ENCODE peak calls at places on chromosome 17, in four cellular contexts. One of them, this sample, is unnamed. For H3K36me3, the result is how much of the 10 kb centered on the place peaks cover.

GRCh38 chr17:17738901-17739300 is 57.6 kb downstream of the RAI1 start:
- DNase-seq in GM23248: peak
- DNase-seq in upper lobe of right lung: no peak
- DNase-seq in upper lobe of left lung: no peak
- DNase-seq in this sample: no peak

GRCh38 chr17:50947844-50948514 is 81.8 kb upstream of the TOB1 start:
- DNase-seq in GM23248: no peak
- DNase-seq in upper lobe of right lung: peak
- DNase-seq in upper lobe of left lung: peak
- DNase-seq in this sample: no peak

GRCh38 chr17:10042589-10043244 is 137.6 kb upstream of the RCVRN start:
- DNase-seq in GM23248: no peak
- DNase-seq in upper lobe of right lung: no peak
- DNase-seq in upper lobe of left lung: no peak
- DNase-seq in this sample: no peak

GRCh38 chr17:15185625-15185991 is 79.5 kb downstream of the PMP22 start:
- DNase-seq in GM23248: peak
- DNase-seq in upper lobe of right lung: no peak
- DNase-seq in upper lobe of left lung: no peak
- DNase-seq in this sample: no peak

GRCh38 chr17:40417258-40417608 is 463 bp downstream of the TOP2A start:
- DNase-seq in GM23248: no peak
- DNase-seq in upper lobe of right lung: no peak
- DNase-seq in upper lobe of left lung: no peak
- DNase-seq in this sample: no peak

GRCh38 chr17:65190467-65191095 is 53.4 kb downstream of the RGS9 start:
- DNase-seq in GM23248: peak
- DNase-seq in upper lobe of right lung: no peak
- DNase-seq in upper lobe of left lung: no peak
- DNase-seq in this sample: no peak

GRCh38 chr17:55303008-55303493 is 38.3 kb downstream of the HLF start:
- DNase-seq in GM23248: no peak
- DNase-seq in upper lobe of right lung: no peak
- DNase-seq in upper lobe of left lung: no peak
- DNase-seq in this sample: no peak

GRCh38 chr17:37821025-37821713 is 76.3 kb upstream of the HNF1B start:
- DNase-seq in GM23248: peak
- DNase-seq in upper lobe of right lung: no peak
- DNase-seq in upper lobe of left lung: no peak
- DNase-seq in this sample: no peak

GRCh38 chr17:56034120-56034757 is 119.0 kb upstream of the ANKFN1 start:
- DNase-seq in GM23248: peak
- DNase-seq in upper lobe of right lung: no peak
- DNase-seq in upper lobe of left lung: no peak
- DNase-seq in this sample: no peak

GRCh38 chr17:33778505-33779398 is 476.3 kb upstream of the CCL2 start:
- DNase-seq in GM23248: peak
- DNase-seq in upper lobe of right lung: no peak
- DNase-seq in upper lobe of left lung: no peak
- DNase-seq in this sample: peak

GRCh38 chr17:19759934-19760530 is 11.9 kb upstream of the ALDH3A1 start:
- DNase-seq in GM23248: no peak
- DNase-seq in upper lobe of right lung: no peak
- DNase-seq in upper lobe of left lung: no peak
- DNase-seq in this sample: no peak

GRCh38 chr17:699350-699749 is 15.3 kb downstream of the VPS53 start:
- DNase-seq in GM23248: no peak
- DNase-seq in upper lobe of right lung: no peak
- DNase-seq in upper lobe of left lung: no peak
- DNase-seq in this sample: no peak

GRCh38 chr17:31549121-31549524 is 157.6 kb downstream of the RAB11FIP4 start:
- DNase-seq in GM23248: peak
- DNase-seq in upper lobe of right lung: no peak
- DNase-seq in upper lobe of left lung: no peak
- DNase-seq in this sample: no peak

GRCh38 chr17:78899361-78900260 is 3.4 kb downstream of the CEP295NL start:
- DNase-seq in GM23248: peak
- DNase-seq in upper lobe of right lung: peak
- DNase-seq in upper lobe of left lung: no peak
- DNase-seq in this sample: no peak

GRCh38 chr17:57823469-57824401 is 26.1 kb downstream of the MRPS23 start:
- DNase-seq in GM23248: peak
- DNase-seq in upper lobe of right lung: no peak
- DNase-seq in upper lobe of left lung: no peak
- DNase-seq in this sample: no peak

GRCh38 chr17:3032258-3033247 is 30.9 kb downstream of the OR1D5 start:
- DNase-seq in GM23248: no peak
- DNase-seq in upper lobe of right lung: peak
- DNase-seq in upper lobe of left lung: no peak
- DNase-seq in this sample: no peak

GRCh38 chr17:21528031-21528684 is 152.0 kb downstream of the KCNJ12 start:
- DNase-seq in GM23248: no peak
- DNase-seq in upper lobe of right lung: no peak
- DNase-seq in upper lobe of left lung: no peak
- DNase-seq in this sample: no peak

GRCh38 chr17:77620282-77620681 is 338.2 kb upstream of the TNRC6C start:
- DNase-seq in GM23248: no peak
- DNase-seq in upper lobe of right lung: no peak
- DNase-seq in upper lobe of left lung: no peak
- DNase-seq in this sample: no peak
- H3K4me3 ChIP-seq in GM23248: no peak
- H3K4me3 ChIP-seq in upper lobe of right lung: no peak
- H3K4me3 ChIP-seq in upper lobe of left lung: no peak
- H3K4me3 ChIP-seq in this sample: no peak

DNA sequence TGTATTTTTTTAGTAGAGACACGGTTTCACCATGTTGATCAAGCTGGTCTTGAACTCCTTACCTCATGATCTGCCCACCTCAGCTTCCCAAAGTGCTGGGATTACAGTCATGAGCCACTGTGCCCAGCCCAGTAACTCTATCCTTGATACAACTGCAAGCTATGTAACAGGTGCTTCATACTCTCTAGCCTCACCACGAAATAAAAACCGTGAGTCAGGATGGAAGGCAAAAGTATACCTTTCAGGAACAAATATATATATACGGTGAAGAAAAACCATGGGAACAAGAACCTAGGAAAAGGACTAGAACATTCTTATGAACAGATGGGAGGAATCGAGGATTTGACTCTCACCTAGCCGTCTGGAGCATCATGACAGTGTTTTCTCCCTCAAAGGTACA is 9.6 kb upstream of the FBF1 start:
- DNase-seq in GM23248: no peak
- DNase-seq in upper lobe of right lung: no peak
- DNase-seq in upper lobe of left lung: no peak
- DNase-seq in this sample: no peak
- H3K27ac ChIP-seq in GM23248: no peak
- H3K27ac ChIP-seq in upper lobe of right lung: no peak
- H3K27ac ChIP-seq in upper lobe of left lung: no peak
- H3K27ac ChIP-seq in this sample: no peak

DNA sequence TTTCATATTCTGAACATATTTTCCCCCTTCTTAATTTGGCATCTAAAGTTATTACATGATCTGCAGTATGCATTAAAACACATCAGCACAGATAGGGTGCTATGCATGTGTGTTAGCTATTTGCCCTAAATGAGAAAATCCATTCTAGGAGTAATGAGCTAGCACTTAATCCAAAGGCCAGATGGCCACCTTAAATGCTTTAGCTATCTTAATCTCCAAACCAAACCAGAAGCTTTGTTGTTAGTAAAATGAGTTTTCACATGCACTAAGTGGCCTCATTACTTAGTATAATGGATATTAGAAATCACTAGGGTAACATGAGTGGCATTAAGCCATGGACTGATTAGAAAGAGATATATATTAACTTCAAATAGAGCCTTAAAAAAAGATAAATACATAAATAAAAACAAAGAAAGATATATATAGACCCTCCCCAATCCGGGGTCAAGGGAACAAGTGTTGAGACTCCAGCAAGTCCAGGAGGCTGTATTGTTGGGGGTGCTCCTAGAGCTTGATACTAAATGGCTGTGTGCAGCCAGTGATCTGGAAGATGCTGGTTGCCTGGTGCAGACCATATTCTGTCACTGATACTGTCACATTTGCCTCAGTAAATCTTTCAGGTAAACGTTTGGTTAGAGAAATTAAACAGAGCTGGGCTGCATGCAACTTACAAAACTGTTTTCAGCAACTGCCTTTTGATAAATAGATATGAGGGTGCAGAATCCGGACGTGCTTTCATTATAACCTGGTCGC is 67.3 kb downstream of the MYH10 start:
- DNase-seq in GM23248: no peak
- DNase-seq in upper lobe of right lung: no peak
- DNase-seq in upper lobe of left lung: no peak
- DNase-seq in this sample: no peak
- H3K36me3 ChIP-seq in GM23248: under half
- H3K36me3 ChIP-seq in upper lobe of right lung: under half
- H3K36me3 ChIP-seq in upper lobe of left lung: under half
- H3K36me3 ChIP-seq in this sample: under half

GRCh38 chr17:6753565-6753964 is 2.3 kb upstream of the XAF1 start:
- DNase-seq in GM23248: peak
- DNase-seq in upper lobe of right lung: no peak
- DNase-seq in upper lobe of left lung: no peak
- DNase-seq in this sample: no peak

GRCh38 chr17:6755281-6755680 is 565 bp upstream of the XAF1 start:
- DNase-seq in GM23248: peak
- DNase-seq in upper lobe of right lung: no peak
- DNase-seq in upper lobe of left lung: no peak
- DNase-seq in this sample: no peak

GRCh38 chr17:6755731-6756184 is at the start of gene XAF1:
- DNase-seq in GM23248: peak
- DNase-seq in upper lobe of right lung: peak
- DNase-seq in upper lobe of left lung: peak
- DNase-seq in this sample: peak

GRCh38 chr17:6757747-6758146 is 1.9 kb downstream of the XAF1 start:
- DNase-seq in GM23248: no peak
- DNase-seq in upper lobe of right lung: no peak
- DNase-seq in upper lobe of left lung: no peak
- DNase-seq in this sample: no peak

GRCh38 chr17:6756425-6757012 is 673 bp downstream of the XAF1 start:
- DNase-seq in GM23248: peak
- DNase-seq in upper lobe of right lung: no peak
- DNase-seq in upper lobe of left lung: peak
- DNase-seq in this sample: no peak
- H3K4me3 ChIP-seq in GM23248: peak
- H3K4me3 ChIP-seq in upper lobe of right lung: peak
- H3K4me3 ChIP-seq in upper lobe of left lung: peak
- H3K4me3 ChIP-seq in this sample: peak

DNA sequence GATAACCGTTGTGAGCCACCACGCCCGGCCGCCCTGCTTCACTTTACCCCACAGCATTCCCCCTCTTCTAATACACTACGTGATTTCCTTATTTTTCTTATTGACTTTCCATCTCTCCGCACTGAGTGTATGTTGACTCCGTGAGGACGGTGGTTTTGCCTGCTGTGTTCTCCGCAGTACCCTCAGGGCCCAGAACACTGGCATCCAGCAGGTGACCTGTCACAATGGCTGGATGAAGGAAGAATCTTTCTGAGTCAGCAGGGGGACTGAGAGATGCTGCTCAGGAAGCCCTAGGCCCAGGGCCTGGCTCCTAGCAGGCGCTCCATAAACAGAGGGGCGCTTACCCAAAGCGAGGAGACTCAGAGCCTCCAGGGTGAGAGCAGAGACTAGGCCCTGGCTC is 79.5 kb downstream of the RTN4RL1 start:
- DNase-seq in GM23248: no peak
- DNase-seq in upper lobe of right lung: no peak
- DNase-seq in upper lobe of left lung: no peak
- DNase-seq in this sample: no peak
- H3K27ac ChIP-seq in GM23248: no peak
- H3K27ac ChIP-seq in upper lobe of right lung: no peak
- H3K27ac ChIP-seq in upper lobe of left lung: no peak
- H3K27ac ChIP-seq in this sample: no peak

DNA sequence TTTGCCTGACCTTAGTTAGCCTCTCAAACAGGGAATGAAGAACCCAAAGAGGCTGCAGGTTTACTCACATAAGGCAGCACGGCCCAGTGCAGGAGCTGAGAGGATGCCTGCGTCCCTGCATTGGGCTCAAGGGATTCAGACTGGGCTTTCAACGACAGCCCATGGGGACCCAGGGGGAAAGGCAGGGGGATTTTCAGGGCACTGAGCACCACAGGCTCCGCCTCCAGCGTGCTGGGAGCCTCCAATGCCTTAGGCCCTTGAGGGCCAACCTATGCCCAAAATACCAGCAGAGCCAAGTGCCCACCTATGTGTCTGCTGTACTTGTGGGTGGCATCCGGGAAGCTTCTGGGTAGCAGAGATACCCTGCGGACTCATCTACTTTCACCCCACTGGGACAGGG is 22.3 kb downstream of the DCAKD start:
- DNase-seq in GM23248: no peak
- DNase-seq in upper lobe of right lung: no peak
- DNase-seq in upper lobe of left lung: no peak
- DNase-seq in this sample: no peak
- H3K36me3 ChIP-seq in GM23248: under half
- H3K36me3 ChIP-seq in upper lobe of right lung: under half
- H3K36me3 ChIP-seq in upper lobe of left lung: under half
- H3K36me3 ChIP-seq in this sample: under half

This sample was measured in CD8-positive, alpha-beta memory T cell.